ENCODE peak calls at places on chromosomes 4 and X, in six cellular contexts. V is GM23248, U is left lung, N is NT2/D1, R is lung, X is left ventricle myocardium inferior. S is an unnamed sample.

GRCh38 chrX:105701310-105702052 is 120.9 kb upstream of the NRK start:
- DNase-seq in V (no peak), U (no peak), N (no peak), R (no peak), X (no peak), S (no peak)

GRCh38 chrX:10893976-10894375 is 217.2 kb upstream of the HCCS start:
- DNase-seq in V (no peak), U (no peak), N (no peak), R (no peak), X (no peak), S (no peak)

GRCh38 chr4:66567551-66567950 is 897.3 kb upstream of the EPHA5 start:
- DNase-seq in V (no peak), U (no peak), N (no peak), R (no peak), X (no peak), S (no peak)

GRCh38 chr4:17166954-17167353 is 268.5 kb upstream of the LDB2 start:
- DNase-seq in V (peak; percentile 57), U (no peak), N (no peak), R (no peak), X (peak; percentile 25), S (no peak)

GRCh38 chrX:67780694-67781109 is 236.9 kb downstream of the AR start:
- DNase-seq in V (peak; percentile 92), U (peak; percentile 84), N (no peak), R (peak; percentile 85), X (peak; percentile 67), S (no peak)

GRCh38 chr4:24471623-24472510 is 112.5 kb downstream of the DHX15 start:
- DNase-seq in V (peak; percentile 34), U (no peak), N (no peak), R (no peak), X (peak; percentile 25), S (no peak)

GRCh38 chr4:136741468-136741867 is 790.8 kb downstream of the PCDH18 start:
- DNase-seq in V (no peak), U (no peak), N (no peak), R (no peak), X (no peak), S (no peak)

GRCh38 chrX:118632862-118633261 is 94.5 kb upstream of the IL13RA1 start:
- DNase-seq in V (no peak), U (no peak), N (no peak), R (no peak), X (no peak), S (no peak)

GRCh38 chr4:122798101-122798500 is 28.5 kb upstream of the FGF2 start:
- DNase-seq in V (peak; percentile 94), U (peak; percentile 33), N (no peak), R (no peak), X (peak; percentile 45), S (no peak)

GRCh38 chr4:126172126-126172525 is 857.4 kb downstream of the FAT4 start:
- DNase-seq in V (no peak), U (no peak), N (no peak), R (no peak), X (no peak), S (no peak)

GRCh38 chr4:1300466-1301455 is 11.1 kb downstream of the MAEA start:
- DNase-seq in V (peak; percentile 64), U (peak; percentile 85), N (no peak), R (peak; percentile 72), X (no peak), S (peak; percentile 27)

GRCh38 chr4:112585977-112586736 is 50.6 kb downstream of the ZGRF1 start:
- DNase-seq in V (no peak), U (no peak), N (no peak), R (no peak), X (no peak), S (no peak)

GRCh38 chrX:109719262-109719661 is 13.8 kb downstream of the ACSL4 start:
- DNase-seq in V (no peak), U (no peak), N (no peak), R (no peak), X (no peak), S (no peak)

GRCh38 chrX:9503261-9503660 is 38.4 kb downstream of the TBL1X start:
- DNase-seq in V (no peak), U (no peak), N (no peak), R (no peak), X (no peak), S (no peak)

GRCh38 chr4:109999513-109999912 is 86.8 kb downstream of the EGF start:
- DNase-seq in V (no peak), U (no peak), N (no peak), R (no peak), X (no peak), S (no peak)

GRCh38 chr4:94974773-94975172 is 217.0 kb downstream of the BMPR1B start:
- DNase-seq in V (peak; percentile 82), U (no peak), N (no peak), R (no peak), X (no peak), S (no peak)

GRCh38 chrX:16853537-16853936 is 16.6 kb downstream of the RBBP7 start:
- DNase-seq in V (no peak), U (no peak), N (no peak), R (no peak), X (no peak), S (no peak)

GRCh38 chr4:80878218-80878617 is 152.3 kb upstream of the BMP3 start:
- DNase-seq in V (no peak), U (no peak), N (no peak), R (no peak), X (no peak), S (no peak)

GRCh38 chr4:164755432-164755831 is 1.5 kb downstream of the SMIM31 start:
- DNase-seq in V (no peak), U (no peak), N (no peak), R (no peak), X (no peak), S (no peak)

GRCh38 chr4:38106301-38106700 is 146.1 kb downstream of the PTTG2 start:
- DNase-seq in V (peak; percentile 41), U (no peak), N (no peak), R (no peak), X (no peak), S (no peak)

GRCh38 chrX:38850807-38851533 is 49.7 kb downstream of the MID1IP1 start:
- DNase-seq in V (no peak), U (no peak), N (no peak), R (no peak), X (no peak), S (no peak)

GRCh38 chr4:129822708-129823504 is 727.0 kb downstream of the C4orf33 start:
- DNase-seq in V (no peak), U (peak; percentile 58), N (no peak), R (peak; percentile 51), X (peak; percentile 9), S (no peak)

GRCh38 chrX:115058276-115058675 is 40.9 kb upstream of the IL13RA2 start:
- DNase-seq in V (peak; percentile 90), U (no peak), N (no peak), R (no peak), X (no peak), S (no peak)

GRCh38 chrX:41605144-41605543 is 83.6 kb upstream of the GPR34 start:
- DNase-seq in V (no peak), U (no peak), N (no peak), R (no peak), X (no peak), S (no peak)

GRCh38 chr4:59537231-59537886 is 1662.8 kb upstream of the ADGRL3 start:
- DNase-seq in V (no peak), U (no peak), N (no peak), R (no peak), X (no peak), S (no peak)

GRCh38 chr4:46442963-46443362 is 53.0 kb upstream of the GABRA2 start:
- DNase-seq in V (no peak), U (no peak), N (no peak), R (no peak), X (no peak), S (no peak)

GRCh38 chrX:115449742-115450141 is 111.2 kb upstream of the PLS3 start:
- DNase-seq in V (no peak), U (peak; percentile 55), N (no peak), R (peak; percentile 47), X (peak; percentile 53), S (no peak)

GRCh38 chr4:13523591-13524503 is 20.5 kb downstream of the NKX3-2 start:
- DNase-seq in V (no peak), U (no peak), N (no peak), R (no peak), X (no peak), S (no peak)
- H3K27me3 ChIP-seq in V (peaks cover 95% of the 10 kb centered on the region), U (peaks cover 100% of the 10 kb centered on the region), N (no peaks in the 10 kb centered on the region), R (peaks cover 15% of the 10 kb centered on the region), X (peaks cover 100% of the 10 kb centered on the region), S (peaks cover 99% of the 10 kb centered on the region)

DNA sequence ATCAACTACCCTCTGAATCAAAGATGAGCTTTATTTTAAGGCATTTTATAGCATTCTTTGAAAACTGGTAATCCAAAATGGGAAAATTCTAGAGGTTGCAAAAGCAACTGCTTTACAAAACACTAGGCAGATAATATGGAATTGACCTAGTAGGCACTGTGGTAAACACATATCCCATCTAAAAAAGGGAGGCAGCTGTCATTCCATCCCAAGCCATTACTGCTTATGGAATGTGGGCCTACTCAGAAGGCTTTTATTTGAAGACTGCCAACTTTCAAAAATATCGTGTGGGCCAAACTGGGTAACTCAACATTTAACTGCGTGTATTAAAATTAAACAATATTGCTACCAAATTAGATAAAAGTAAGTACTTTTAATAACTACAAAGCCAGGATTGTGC is 19.3 kb downstream of the UBE2D3 start:
- DNase-seq in V (no peak), U (no peak), N (no peak), R (no peak), X (no peak), S (no peak)
- H3K36me3 ChIP-seq in V (peaks cover 49% of the 10 kb centered on the region), U (no peaks in the 10 kb centered on the region), N (peaks cover 67% of the 10 kb centered on the region), R (peaks cover 17% of the 10 kb centered on the region), X (peaks cover 42% of the 10 kb centered on the region), S (peaks cover 9% of the 10 kb centered on the region)

DNA sequence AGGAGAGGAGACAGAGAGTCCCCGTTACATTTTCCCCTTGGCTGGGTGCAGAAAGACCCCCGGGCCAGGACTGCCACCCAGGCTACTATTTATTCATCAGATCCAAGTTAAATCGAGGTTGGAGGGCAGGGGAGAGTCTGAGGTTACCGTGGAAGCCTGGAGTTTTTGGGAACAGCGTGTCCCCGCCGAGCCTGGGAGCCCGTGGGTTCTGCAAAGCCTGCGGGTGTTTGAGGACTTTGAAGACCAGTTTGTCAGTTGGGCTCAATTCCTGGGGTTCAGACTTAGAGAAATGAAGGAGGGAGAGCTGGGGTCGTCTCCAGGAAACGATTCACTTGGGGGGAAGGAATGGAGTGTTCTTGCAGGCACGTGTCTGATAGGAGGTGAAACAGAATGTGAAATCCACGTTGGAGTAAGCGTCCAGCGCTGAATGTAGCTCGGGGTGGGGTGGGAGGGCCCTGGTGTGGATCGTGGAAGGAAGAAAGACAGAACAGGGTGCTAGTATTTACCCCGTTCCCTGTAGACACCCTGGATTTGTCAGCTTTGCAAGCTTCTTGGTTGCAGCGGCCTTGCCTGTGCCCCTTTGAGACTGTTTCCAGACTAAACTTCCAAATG is 2.6 kb downstream of the SHOX start:
- DNase-seq in V (no peak), U (no peak), N (no peak), R (no peak), X (no peak), S (no peak)
- H3K27me3 ChIP-seq in V (no peaks in the 10 kb centered on the region), U (peaks cover 86% of the 10 kb centered on the region), N (peaks cover 94% of the 10 kb centered on the region), R (peaks cover 50% of the 10 kb centered on the region), X (peaks cover 87% of the 10 kb centered on the region), S (peaks cover 20% of the 10 kb centered on the region)

GRCh38 chr4:78457751-78458150 is 93.8 kb upstream of the ANXA3 start:
- DNase-seq in V (no peak), U (no peak), N (no peak), R (no peak), X (no peak), S (no peak)

GRCh38 chr4:78459327-78459726 is 92.2 kb upstream of the ANXA3 start:
- DNase-seq in V (no peak), U (no peak), N (no peak), R (no peak), X (no peak), S (no peak)

GRCh38 chr4:78451407-78451806 is 100.2 kb upstream of the ANXA3 start:
- DNase-seq in V (no peak), U (no peak), N (no peak), R (no peak), X (no peak), S (no peak)

GRCh38 chr4:78454016-78454415 is 97.6 kb upstream of the ANXA3 start:
- DNase-seq in V (no peak), U (no peak), N (no peak), R (no peak), X (no peak), S (no peak)
- H3K36me3 ChIP-seq in V (no peaks in the 10 kb centered on the region), U (no peaks in the 10 kb centered on the region), N (peaks cover 20% of the 10 kb centered on the region), R (peaks cover 5% of the 10 kb centered on the region), X (no peaks in the 10 kb centered on the region), S (no peaks in the 10 kb centered on the region)

S was measured in esophagus squamous epithelium.